ENCODE peak calls at places on chromosomes 13 and 19, in ten cellular contexts. F is psoas muscle, U is transverse colon, B is tibial nerve, K is cardiac muscle cell, J is left lung, T is upper lobe of left lung, V is BE2C, D is WERI-Rb-1, O is ascending aorta. R is an unnamed sample. For H3K27me3, the result is how much of the 10 kb centered on the place peaks cover.

GRCh38 chr19:2352121-2352520 is 7.9 kb upstream of the TMPRSS9 start:
- DNase-seq in J (no peak), K (no peak), B (no peak), D (no peak), U (no peak), T (no peak), O (no peak), F (peak), V (no peak), R (no peak)

GRCh38 chr13:94902722-94903407 is 190.5 kb upstream of the SOX21 start:
- DNase-seq in D (no peak), T (no peak), B (no peak), J (no peak), U (no peak), V (no peak), O (no peak), F (no peak), K (no peak), R (no peak)

GRCh38 chr13:21528616-21529015 is 69.5 kb upstream of the ZDHHC20 start:
- DNase-seq in U (no peak), B (no peak), V (no peak), F (no peak), O (no peak), J (no peak), D (no peak), T (no peak), K (peak), R (no peak)

GRCh38 chr19:44697670-44698034 is 1.3 kb upstream of the CEACAM16 start:
- DNase-seq in D (no peak), V (no peak), U (no peak), K (no peak), F (no peak), B (no peak), T (no peak), O (no peak), J (no peak), R (no peak)

GRCh38 chr13:67048793-67049150 is 181.4 kb downstream of the PCDH9 start:
- DNase-seq in J (no peak), B (no peak), U (no peak), T (no peak), K (peak), D (no peak), F (no peak), V (no peak), O (no peak), R (no peak)

GRCh38 chr13:112131081-112131739 is 64.3 kb downstream of the SOX1 start:
- DNase-seq in O (peak), U (no peak), B (no peak), J (no peak), K (no peak), V (no peak), T (no peak), F (no peak), D (no peak), R (no peak)

GRCh38 chr19:13156968-13157882 is 7.0 kb downstream of the IER2 start:
- DNase-seq in K (no peak), O (no peak), D (no peak), J (no peak), U (peak), F (no peak), T (no peak), V (no peak), B (no peak), R (no peak)

GRCh38 chr19:2762783-2763496 is 20.1 kb downstream of the SGTA start:
- DNase-seq in B (no peak), F (no peak), J (no peak), V (no peak), O (no peak), D (no peak), U (no peak), T (no peak), K (no peak), R (no peak)

GRCh38 chr13:36143768-36144167 is 12.6 kb upstream of the DCLK1 start:
- DNase-seq in F (no peak), B (no peak), D (no peak), T (no peak), K (no peak), O (no peak), J (no peak), U (no peak), V (no peak), R (no peak)

GRCh38 chr13:41577437-41577836 is 120.1 kb downstream of the RGCC start:
- DNase-seq in F (peak), K (peak), J (peak), D (no peak), U (no peak), B (peak), V (no peak), O (peak), T (peak), R (no peak)

GRCh38 chr13:99995503-99996176 is 14.1 kb downstream of the ZIC2 start:
- DNase-seq in B (no peak), T (no peak), D (no peak), O (peak), K (no peak), U (no peak), F (no peak), J (no peak), V (no peak), R (no peak)

GRCh38 chr19:56751078-56751489 is 79.5 kb upstream of the ZNF835 start:
- DNase-seq in B (no peak), J (no peak), T (no peak), V (no peak), D (no peak), O (no peak), U (no peak), F (no peak), K (peak), R (no peak)

GRCh38 chr13:44470623-44471562 is 97.3 kb downstream of the SERP2 start:
- DNase-seq in V (no peak), B (no peak), J (no peak), F (no peak), K (peak), D (no peak), O (no peak), T (no peak), U (no peak), R (no peak)

GRCh38 chr19:44532819-44533218 is 3.3 kb upstream of the CEACAM20 start:
- DNase-seq in T (no peak), J (no peak), V (no peak), B (no peak), K (no peak), U (no peak), O (no peak), D (no peak), F (no peak), R (no peak)

GRCh38 chr13:108950333-108951010 is 321.1 kb downstream of the MYO16 start:
- DNase-seq in F (no peak), V (no peak), J (no peak), B (no peak), U (no peak), T (no peak), K (peak), O (no peak), D (no peak), R (no peak)

GRCh38 chr13:69279213-69279612 is 828.4 kb upstream of the ATXN8OS start:
- DNase-seq in B (no peak), V (no peak), T (no peak), O (no peak), J (no peak), D (no peak), U (no peak), F (no peak), K (no peak), R (no peak)

GRCh38 chr19:51122112-51122981 is 2.4 kb upstream of the SIGLEC9 start:
- DNase-seq in V (no peak), K (peak), F (no peak), T (peak), U (no peak), O (no peak), D (no peak), B (no peak), J (no peak), R (no peak)

GRCh38 chr13:99465454-99465853 is 35.8 kb upstream of the TM9SF2 start:
- DNase-seq in D (peak), F (no peak), O (no peak), K (no peak), T (no peak), J (no peak), V (no peak), B (no peak), U (no peak), R (no peak)

GRCh38 chr19:17205237-17206140 is 9.7 kb upstream of the USE1 start:
- DNase-seq in V (peak), F (peak), T (peak), D (peak), U (peak), J (no peak), B (no peak), K (peak), O (no peak), R (no peak)

GRCh38 chr19:38482496-38482895 is 49.0 kb downstream of the RYR1 start:
- DNase-seq in O (no peak), T (no peak), V (no peak), B (no peak), K (no peak), J (no peak), F (no peak), D (no peak), U (no peak), R (no peak)

GRCh38 chr19:38475176-38475575 is 41.7 kb downstream of the RYR1 start:
- DNase-seq in K (no peak), U (no peak), D (no peak), T (no peak), F (no peak), B (no peak), V (no peak), O (no peak), J (no peak), R (no peak)

GRCh38 chr19:38473201-38473600 is 39.7 kb downstream of the RYR1 start:
- DNase-seq in T (no peak), F (no peak), B (no peak), O (no peak), V (no peak), J (no peak), K (no peak), U (no peak), D (no peak), R (no peak)

GRCh38 chr19:38483016-38483630 is 49.6 kb downstream of the RYR1 start:
- DNase-seq in T (no peak), J (no peak), F (no peak), K (no peak), U (no peak), O (no peak), V (no peak), D (no peak), B (no peak), R (no peak)

DNA sequence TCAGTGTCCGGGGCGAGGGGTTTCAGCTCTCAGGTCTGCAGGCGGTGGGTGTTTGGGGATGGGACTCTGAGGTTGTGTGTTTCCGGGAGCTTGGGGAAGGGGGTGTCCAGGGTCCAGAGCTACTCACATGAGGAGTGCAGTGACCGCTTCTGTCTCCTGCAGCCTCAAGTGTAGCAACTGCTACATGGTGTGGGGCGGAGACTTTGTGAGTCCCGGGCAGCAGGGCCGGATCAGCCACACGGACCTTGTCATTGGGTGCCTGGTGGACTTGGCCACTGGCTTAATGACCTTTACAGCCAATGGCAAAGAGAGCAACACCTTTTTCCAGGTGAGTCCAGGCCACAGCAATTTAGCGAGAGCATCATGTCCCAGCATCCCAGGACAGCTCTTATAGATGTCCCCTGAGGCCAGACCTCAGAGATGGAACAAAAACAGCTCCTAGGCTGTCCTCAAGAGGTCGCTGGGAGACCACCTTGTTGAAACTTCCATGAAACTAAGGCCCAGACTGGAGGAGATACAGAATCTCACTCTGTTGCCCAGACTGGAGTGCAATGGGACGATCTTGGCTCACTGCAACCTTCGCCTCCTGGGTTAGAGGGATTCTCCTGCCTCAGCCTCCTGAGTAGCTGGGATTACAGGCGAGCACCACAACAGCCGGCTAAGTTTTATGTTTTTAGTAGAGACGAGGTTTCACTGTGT is 44.9 kb downstream of the RYR1 start:
- DNase-seq in V (peak), F (no peak), O (no peak), J (no peak), U (no peak), D (peak), K (peak), T (no peak), B (no peak), R (no peak)
- TF ChIP-seq CTCF in V (peak), F (no peak), O (no peak), J (no peak), U (no peak), D (peak), K (peak), T (no peak), B (no peak), R (peak)

DNA sequence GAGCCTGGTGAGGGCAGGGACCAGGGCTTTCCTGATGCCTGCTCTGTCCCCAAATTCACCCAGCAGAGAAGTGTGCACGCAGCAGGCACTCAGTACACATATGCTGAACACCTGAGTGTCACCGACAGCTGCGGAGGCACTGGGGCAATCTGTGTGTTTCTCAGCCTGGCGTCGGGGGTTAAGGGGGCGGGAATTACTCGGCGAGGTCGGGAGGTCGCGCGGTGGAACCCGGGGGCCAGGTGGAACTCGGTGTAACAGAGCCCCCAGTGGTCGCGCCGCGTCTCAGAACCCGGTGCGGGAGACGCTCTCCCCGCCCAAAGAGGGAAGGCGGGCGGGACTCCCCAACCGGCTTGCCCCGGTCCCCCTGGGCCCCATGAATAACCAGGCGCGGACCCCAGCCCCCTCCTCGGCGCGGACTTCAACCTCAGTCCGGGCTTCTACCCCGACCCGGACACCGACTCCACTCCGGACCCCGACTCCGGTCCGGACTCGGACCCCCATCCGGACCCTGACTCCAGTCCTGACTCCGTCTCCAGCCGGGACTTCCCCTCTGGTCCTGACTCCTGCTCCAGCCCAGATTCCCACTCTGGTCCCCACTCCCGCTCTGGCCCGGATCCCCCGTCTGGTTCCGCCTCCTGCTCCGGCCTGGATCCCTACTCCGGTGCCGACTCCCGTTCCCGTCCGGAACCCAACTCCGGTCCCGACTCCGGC is at the start of gene SELENOV:
- DNase-seq in T (no peak), K (no peak), J (no peak), D (no peak), U (no peak), O (no peak), V (peak), F (no peak), B (no peak), R (peak)
- H3K27me3 ChIP-seq in T (under half), K (under half), J (half or more), D (under half), U (half or more), O (under half), V (under half), F (under half), B (under half), R (under half)

GRCh38 chr19:1139126-1139525 is 34.9 kb downstream of the SBNO2 start:
- DNase-seq in V (no peak), T (no peak), K (no peak), B (no peak), D (no peak), U (no peak), F (no peak), J (no peak), O (no peak), R (no peak)

GRCh38 chr19:1138121-1138520 is 34.3 kb downstream of the GPX4 start:
- DNase-seq in O (no peak), U (no peak), T (no peak), J (no peak), B (no peak), D (no peak), K (no peak), F (no peak), V (no peak), R (no peak)

GRCh38 chr19:1140272-1140671 is 33.8 kb downstream of the SBNO2 start:
- DNase-seq in V (no peak), B (no peak), F (no peak), D (no peak), T (no peak), J (no peak), U (no peak), O (no peak), K (no peak), R (no peak)

GRCh38 chr19:1141944-1142343 is 32.1 kb downstream of the SBNO2 start:
- DNase-seq in K (no peak), U (no peak), F (no peak), D (no peak), O (no peak), V (no peak), T (no peak), B (no peak), J (no peak), R (no peak)

GRCh38 chr19:1140673-1141072 is 33.4 kb downstream of the SBNO2 start:
- DNase-seq in O (no peak), T (no peak), D (no peak), K (no peak), F (no peak), U (no peak), V (no peak), B (no peak), J (no peak), R (no peak)
- TF ChIP-seq CTCF in O (no peak), T (no peak), D (no peak), K (no peak), F (no peak), U (no peak), V (no peak), B (no peak), J (no peak), R (no peak)

GRCh38 chr19:49428547-49429451 is 3.6 kb downstream of the GFY start:
- DNase-seq in B (no peak), F (no peak), O (no peak), V (no peak), U (no peak), J (no peak), T (no peak), K (no peak), D (peak), R (no peak)

GRCh38 chr19:49427339-49427738 is 2.2 kb downstream of the GFY start:
- DNase-seq in K (no peak), T (no peak), V (no peak), J (no peak), F (no peak), O (no peak), U (no peak), D (no peak), B (no peak), R (no peak)

GRCh38 chr19:49430172-49430677 is 5.0 kb downstream of the GFY start:
- DNase-seq in O (no peak), U (no peak), B (no peak), K (no peak), T (no peak), V (no peak), D (no peak), F (no peak), J (no peak), R (no peak)

GRCh38 chr19:49425922-49426592 is 869 bp downstream of the GFY start:
- DNase-seq in U (no peak), O (no peak), K (no peak), D (peak), B (no peak), V (peak), T (no peak), J (no peak), F (no peak), R (no peak)

GRCh38 chr19:49427855-49428546 is 2.8 kb downstream of the GFY start:
- DNase-seq in B (no peak), F (no peak), T (no peak), K (no peak), U (no peak), J (no peak), O (no peak), D (peak), V (peak), R (no peak)
- H3K27me3 ChIP-seq in B (under half), F (half or more), T (half or more), K (half or more), U (half or more), J (half or more), O (under half), D (under half), V (half or more), R (under half)

GRCh38 chr13:32256243-32256642 is 58.9 kb downstream of the ZAR1L start:
- DNase-seq in J (no peak), K (no peak), O (no peak), B (no peak), D (no peak), T (no peak), V (no peak), F (no peak), U (no peak), R (no peak)
- TF ChIP-seq CTCF in J (no peak), K (no peak), O (no peak), B (no peak), D (no peak), T (no peak), V (no peak), F (no peak), U (no peak), R (no peak)

GRCh38 chr13:39297664-39298171 is 259.5 kb downstream of the NHLRC3 start:
- DNase-seq in F (no peak), T (no peak), D (no peak), K (no peak), V (no peak), B (no peak), J (no peak), O (no peak), U (no peak), R (no peak)
- H3K27me3 ChIP-seq in F (under half), T (under half), D (under half), K (under half), V (under half), B (under half), J (under half), O (under half), U (under half), R (under half)

GRCh38 chr19:18339703-18340102 is 695 bp upstream of the PGPEP1 start:
- DNase-seq in V (no peak), U (no peak), B (no peak), F (no peak), T (no peak), K (no peak), J (no peak), D (peak), O (no peak), R (no peak)
- TF ChIP-seq CTCF in V (peak), U (no peak), B (no peak), F (peak), T (no peak), K (peak), J (no peak), D (peak), O (peak), R (peak)

GRCh38 chr19:41194157-41194552 is 1.1 kb downstream of the CYP2S1 start:
- DNase-seq in O (no peak), K (no peak), D (no peak), V (no peak), U (no peak), F (no peak), B (no peak), J (no peak), T (no peak), R (no peak)
- H3K27me3 ChIP-seq in O (under half), K (under half), D (under half), V (under half), U (under half), F (under half), B (under half), J (under half), T (under half), R (under half)